ENCODE peak calls at places on chromosomes 6 and 20, in four cellular contexts. One of them, this sample, is unnamed. For H3K27me3, the result is how much of the 10 kb centered on the place peaks cover.

GRCh38 chr6:13711384-13711725 is 280 bp downstream of the RANBP9 start:
- DNase-seq in dorsolateral prefrontal cortex: no peak
- DNase-seq in lower lobe of right lung: no peak
- DNase-seq in endodermal cell: no peak
- DNase-seq in this sample: no peak

GRCh38 chr20:40797425-40797824 is 108.4 kb upstream of the MAFB start:
- DNase-seq in dorsolateral prefrontal cortex: no peak
- DNase-seq in lower lobe of right lung: no peak
- DNase-seq in endodermal cell: peak
- DNase-seq in this sample: no peak

GRCh38 chr6:131353876-131354275 is 218.6 kb downstream of the AKAP7 start:
- DNase-seq in dorsolateral prefrontal cortex: no peak
- DNase-seq in lower lobe of right lung: no peak
- DNase-seq in endodermal cell: no peak
- DNase-seq in this sample: no peak

GRCh38 chr6:35093118-35093445 is 48.1 kb downstream of the TCP11 start:
- DNase-seq in dorsolateral prefrontal cortex: no peak
- DNase-seq in lower lobe of right lung: no peak
- DNase-seq in endodermal cell: no peak
- DNase-seq in this sample: no peak

GRCh38 chr6:128064540-128064895 is 163.7 kb upstream of the THEMIS start:
- DNase-seq in dorsolateral prefrontal cortex: no peak
- DNase-seq in lower lobe of right lung: no peak
- DNase-seq in endodermal cell: no peak
- DNase-seq in this sample: no peak

GRCh38 chr6:11279213-11279780 is 46.8 kb upstream of the NEDD9 start:
- DNase-seq in dorsolateral prefrontal cortex: no peak
- DNase-seq in lower lobe of right lung: no peak
- DNase-seq in endodermal cell: no peak
- DNase-seq in this sample: no peak

GRCh38 chr20:25290646-25291431 is 43.0 kb downstream of the PYGB start:
- DNase-seq in dorsolateral prefrontal cortex: no peak
- DNase-seq in lower lobe of right lung: no peak
- DNase-seq in endodermal cell: no peak
- DNase-seq in this sample: no peak

GRCh38 chr6:159098636-159099106 is 53.9 kb upstream of the TAGAP start:
- DNase-seq in dorsolateral prefrontal cortex: no peak
- DNase-seq in lower lobe of right lung: no peak
- DNase-seq in endodermal cell: peak
- DNase-seq in this sample: no peak

GRCh38 chr6:112881828-112882227 is 534.7 kb downstream of the RFPL4B start:
- DNase-seq in dorsolateral prefrontal cortex: no peak
- DNase-seq in lower lobe of right lung: no peak
- DNase-seq in endodermal cell: no peak
- DNase-seq in this sample: no peak

GRCh38 chr6:124869412-124869811 is 92.8 kb upstream of the RNF217 start:
- DNase-seq in dorsolateral prefrontal cortex: no peak
- DNase-seq in lower lobe of right lung: no peak
- DNase-seq in endodermal cell: no peak
- DNase-seq in this sample: peak

GRCh38 chr6:135938588-135939215 is 87.2 kb downstream of the PDE7B start:
- DNase-seq in dorsolateral prefrontal cortex: no peak
- DNase-seq in lower lobe of right lung: no peak
- DNase-seq in endodermal cell: peak
- DNase-seq in this sample: no peak

GRCh38 chr6:137001287-137001976 is 43.3 kb downstream of the IL20RA start:
- DNase-seq in dorsolateral prefrontal cortex: no peak
- DNase-seq in lower lobe of right lung: no peak
- DNase-seq in endodermal cell: peak
- DNase-seq in this sample: peak

GRCh38 chr20:56995157-56995556 is 271.3 kb downstream of the BMP7 start:
- DNase-seq in dorsolateral prefrontal cortex: no peak
- DNase-seq in lower lobe of right lung: no peak
- DNase-seq in endodermal cell: no peak
- DNase-seq in this sample: no peak

GRCh38 chr6:14211596-14211961 is 94.0 kb downstream of the CD83 start:
- DNase-seq in dorsolateral prefrontal cortex: peak
- DNase-seq in lower lobe of right lung: peak
- DNase-seq in endodermal cell: peak
- DNase-seq in this sample: peak

GRCh38 chr6:154928325-154928922 is 66.7 kb upstream of the TIAM2 start:
- DNase-seq in dorsolateral prefrontal cortex: peak
- DNase-seq in lower lobe of right lung: no peak
- DNase-seq in endodermal cell: peak
- DNase-seq in this sample: peak

GRCh38 chr6:149499066-149499465 is 14.3 kb upstream of the ZC3H12D start:
- DNase-seq in dorsolateral prefrontal cortex: no peak
- DNase-seq in lower lobe of right lung: no peak
- DNase-seq in endodermal cell: no peak
- DNase-seq in this sample: peak

DNA sequence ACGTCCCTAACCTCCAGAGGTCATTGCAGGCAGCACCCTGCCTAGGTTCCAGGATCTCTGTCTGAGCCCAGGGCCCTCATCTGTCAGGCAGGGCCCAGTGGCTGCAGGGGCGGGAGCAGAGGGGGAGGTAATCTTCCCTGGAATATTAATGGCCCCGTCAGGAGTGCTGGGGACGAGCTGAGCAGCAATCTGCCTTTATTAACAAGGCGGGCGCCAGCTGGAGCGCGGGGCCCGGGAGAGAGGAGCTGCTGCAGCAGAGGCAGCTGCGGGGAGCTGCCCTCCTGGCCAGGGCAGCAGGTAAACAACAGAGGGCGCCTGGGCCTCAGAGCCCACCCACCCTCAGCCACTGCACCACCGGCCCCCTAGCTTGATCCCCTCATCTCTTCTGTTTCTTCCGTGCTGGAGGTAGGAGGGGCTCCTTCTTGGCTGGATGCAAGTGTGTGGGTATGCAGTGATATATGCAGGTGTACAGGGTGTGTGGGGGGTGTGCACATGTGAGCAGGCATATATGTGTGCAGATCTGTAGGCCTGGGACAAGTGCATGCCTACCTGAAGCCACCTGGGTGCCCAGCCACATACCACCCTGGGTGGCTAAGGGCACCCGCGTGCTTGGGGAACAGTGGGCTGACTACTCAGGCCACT is 131.8 kb upstream of the MLN start:
- DNase-seq in dorsolateral prefrontal cortex: no peak
- DNase-seq in lower lobe of right lung: no peak
- DNase-seq in endodermal cell: peak
- DNase-seq in this sample: no peak
- TF ChIP-seq CTCF in dorsolateral prefrontal cortex: no peak
- TF ChIP-seq CTCF in lower lobe of right lung: no peak
- TF ChIP-seq CTCF in endodermal cell: peak
- TF ChIP-seq CTCF in this sample: no peak

GRCh38 chr6:118871331-118871730 is 22.6 kb upstream of the ASF1A start:
- DNase-seq in dorsolateral prefrontal cortex: no peak
- DNase-seq in lower lobe of right lung: no peak
- DNase-seq in endodermal cell: no peak
- DNase-seq in this sample: no peak

GRCh38 chr6:118872726-118873125 is 21.2 kb upstream of the ASF1A start:
- DNase-seq in dorsolateral prefrontal cortex: no peak
- DNase-seq in lower lobe of right lung: no peak
- DNase-seq in endodermal cell: no peak
- DNase-seq in this sample: no peak

GRCh38 chr6:118872318-118872717 is 21.6 kb upstream of the ASF1A start:
- DNase-seq in dorsolateral prefrontal cortex: no peak
- DNase-seq in lower lobe of right lung: no peak
- DNase-seq in endodermal cell: no peak
- DNase-seq in this sample: no peak

GRCh38 chr6:118869350-118869749 is 24.6 kb upstream of the ASF1A start:
- DNase-seq in dorsolateral prefrontal cortex: no peak
- DNase-seq in lower lobe of right lung: no peak
- DNase-seq in endodermal cell: no peak
- DNase-seq in this sample: peak

GRCh38 chr6:118869894-118870665 is 23.9 kb upstream of the ASF1A start:
- DNase-seq in dorsolateral prefrontal cortex: no peak
- DNase-seq in lower lobe of right lung: no peak
- DNase-seq in endodermal cell: no peak
- DNase-seq in this sample: no peak
- H3K27ac ChIP-seq in dorsolateral prefrontal cortex: no peak
- H3K27ac ChIP-seq in lower lobe of right lung: no peak
- H3K27ac ChIP-seq in endodermal cell: no peak
- H3K27ac ChIP-seq in this sample: no peak

GRCh38 chr20:6604179-6604578 is 163.3 kb upstream of the BMP2 start:
- DNase-seq in dorsolateral prefrontal cortex: no peak
- DNase-seq in lower lobe of right lung: no peak
- DNase-seq in endodermal cell: no peak
- DNase-seq in this sample: no peak

GRCh38 chr20:6611911-6612614 is 155.4 kb upstream of the BMP2 start:
- DNase-seq in dorsolateral prefrontal cortex: no peak
- DNase-seq in lower lobe of right lung: no peak
- DNase-seq in endodermal cell: no peak
- DNase-seq in this sample: no peak

GRCh38 chr20:6612615-6612917 is 154.9 kb upstream of the BMP2 start:
- DNase-seq in dorsolateral prefrontal cortex: no peak
- DNase-seq in lower lobe of right lung: no peak
- DNase-seq in endodermal cell: no peak
- DNase-seq in this sample: no peak

GRCh38 chr20:6606651-6607050 is 160.8 kb upstream of the BMP2 start:
- DNase-seq in dorsolateral prefrontal cortex: no peak
- DNase-seq in lower lobe of right lung: no peak
- DNase-seq in endodermal cell: no peak
- DNase-seq in this sample: no peak
- H3K27me3 ChIP-seq in dorsolateral prefrontal cortex: under half
- H3K27me3 ChIP-seq in lower lobe of right lung: under half
- H3K27me3 ChIP-seq in endodermal cell: under half
- H3K27me3 ChIP-seq in this sample: under half

GRCh38 chr20:50713677-50714101 is 17.7 kb upstream of the PARD6B start:
- DNase-seq in dorsolateral prefrontal cortex: no peak
- DNase-seq in lower lobe of right lung: no peak
- DNase-seq in endodermal cell: peak
- DNase-seq in this sample: no peak
- TF ChIP-seq CTCF in dorsolateral prefrontal cortex: no peak
- TF ChIP-seq CTCF in lower lobe of right lung: peak
- TF ChIP-seq CTCF in endodermal cell: peak
- TF ChIP-seq CTCF in this sample: peak